ENCODE peak calls at places on chromosomes 7 and 10, in eight cellular contexts. One of them, this sample, is unnamed.

GRCh38 chr7:84452618-84453017 is 258.0 kb upstream of the SEMA3A start:
- DNase-seq in AG10803: no peak
- DNase-seq in H9: no peak
- DNase-seq in nephron progenitor cell: no peak
- DNase-seq in heart right ventricle: no peak
- DNase-seq in GM23338: no peak
- DNase-seq in RWPE2: no peak
- DNase-seq in fibroblast of the aortic adventitia: no peak
- DNase-seq in this sample: no peak

GRCh38 chr7:129779602-129780256 is 168.2 kb downstream of the NRF1 start:
- DNase-seq in AG10803: no peak
- DNase-seq in H9: no peak
- DNase-seq in nephron progenitor cell: peak; percentile 79
- DNase-seq in heart right ventricle: no peak
- DNase-seq in GM23338: peak; percentile 94
- DNase-seq in RWPE2: no peak
- DNase-seq in fibroblast of the aortic adventitia: no peak
- DNase-seq in this sample: peak; percentile 42

GRCh38 chr7:107149863-107150262 is 18.9 kb upstream of the HBP1 start:
- DNase-seq in AG10803: no peak
- DNase-seq in H9: no peak
- DNase-seq in nephron progenitor cell: no peak
- DNase-seq in heart right ventricle: no peak
- DNase-seq in GM23338: no peak
- DNase-seq in RWPE2: no peak
- DNase-seq in fibroblast of the aortic adventitia: no peak
- DNase-seq in this sample: no peak

GRCh38 chr7:2953588-2954407 is 89.9 kb downstream of the CARD11 start:
- DNase-seq in AG10803: no peak
- DNase-seq in H9: no peak
- DNase-seq in nephron progenitor cell: no peak
- DNase-seq in heart right ventricle: no peak
- DNase-seq in GM23338: no peak
- DNase-seq in RWPE2: no peak
- DNase-seq in fibroblast of the aortic adventitia: no peak
- DNase-seq in this sample: no peak

GRCh38 chr7:30321992-30322637 is 37.7 kb downstream of the ZNRF2 start:
- DNase-seq in AG10803: peak; percentile 64
- DNase-seq in H9: no peak
- DNase-seq in nephron progenitor cell: no peak
- DNase-seq in heart right ventricle: peak; percentile 11
- DNase-seq in GM23338: no peak
- DNase-seq in RWPE2: no peak
- DNase-seq in fibroblast of the aortic adventitia: peak; percentile 48
- DNase-seq in this sample: no peak

GRCh38 chr10:75000748-75001321 is 110.6 kb upstream of the SAMD8 start:
- DNase-seq in AG10803: no peak
- DNase-seq in H9: no peak
- DNase-seq in nephron progenitor cell: no peak
- DNase-seq in heart right ventricle: no peak
- DNase-seq in GM23338: no peak
- DNase-seq in RWPE2: no peak
- DNase-seq in fibroblast of the aortic adventitia: no peak
- DNase-seq in this sample: no peak

GRCh38 chr10:128017825-128018224 is 108.4 kb downstream of the MKI67 start:
- DNase-seq in AG10803: no peak
- DNase-seq in H9: no peak
- DNase-seq in nephron progenitor cell: no peak
- DNase-seq in heart right ventricle: no peak
- DNase-seq in GM23338: no peak
- DNase-seq in RWPE2: no peak
- DNase-seq in fibroblast of the aortic adventitia: no peak
- DNase-seq in this sample: no peak

GRCh38 chr10:36888925-36889573 is 236.3 kb upstream of the ANKRD30A start:
- DNase-seq in AG10803: peak; percentile 3
- DNase-seq in H9: peak; percentile 52
- DNase-seq in nephron progenitor cell: peak; percentile 54
- DNase-seq in heart right ventricle: no peak
- DNase-seq in GM23338: peak; percentile 74
- DNase-seq in RWPE2: no peak
- DNase-seq in fibroblast of the aortic adventitia: no peak
- DNase-seq in this sample: no peak

GRCh38 chr7:2864204-2864985 is 20.3 kb upstream of the GNA12 start:
- DNase-seq in AG10803: peak; percentile 31
- DNase-seq in H9: no peak
- DNase-seq in nephron progenitor cell: no peak
- DNase-seq in heart right ventricle: no peak
- DNase-seq in GM23338: no peak
- DNase-seq in RWPE2: no peak
- DNase-seq in fibroblast of the aortic adventitia: no peak
- DNase-seq in this sample: no peak

GRCh38 chr10:31140716-31141115 is 109.1 kb upstream of the ZNF438 start:
- DNase-seq in AG10803: no peak
- DNase-seq in H9: no peak
- DNase-seq in nephron progenitor cell: no peak
- DNase-seq in heart right ventricle: no peak
- DNase-seq in GM23338: no peak
- DNase-seq in RWPE2: no peak
- DNase-seq in fibroblast of the aortic adventitia: no peak
- DNase-seq in this sample: no peak

GRCh38 chr10:74916283-74916682 is 89.9 kb downstream of the KAT6B start:
- DNase-seq in AG10803: no peak
- DNase-seq in H9: no peak
- DNase-seq in nephron progenitor cell: no peak
- DNase-seq in heart right ventricle: no peak
- DNase-seq in GM23338: no peak
- DNase-seq in RWPE2: no peak
- DNase-seq in fibroblast of the aortic adventitia: no peak
- DNase-seq in this sample: no peak

GRCh38 chr7:121360564-121360963 is 31.8 kb downstream of the WNT16 start:
- DNase-seq in AG10803: no peak
- DNase-seq in H9: no peak
- DNase-seq in nephron progenitor cell: no peak
- DNase-seq in heart right ventricle: no peak
- DNase-seq in GM23338: no peak
- DNase-seq in RWPE2: no peak
- DNase-seq in fibroblast of the aortic adventitia: no peak
- DNase-seq in this sample: no peak

GRCh38 chr7:104656467-104656866 is 328.1 kb downstream of the LHFPL3 start:
- DNase-seq in AG10803: peak; percentile 5
- DNase-seq in H9: no peak
- DNase-seq in nephron progenitor cell: no peak
- DNase-seq in heart right ventricle: no peak
- DNase-seq in GM23338: no peak
- DNase-seq in RWPE2: no peak
- DNase-seq in fibroblast of the aortic adventitia: no peak
- DNase-seq in this sample: no peak

DNA sequence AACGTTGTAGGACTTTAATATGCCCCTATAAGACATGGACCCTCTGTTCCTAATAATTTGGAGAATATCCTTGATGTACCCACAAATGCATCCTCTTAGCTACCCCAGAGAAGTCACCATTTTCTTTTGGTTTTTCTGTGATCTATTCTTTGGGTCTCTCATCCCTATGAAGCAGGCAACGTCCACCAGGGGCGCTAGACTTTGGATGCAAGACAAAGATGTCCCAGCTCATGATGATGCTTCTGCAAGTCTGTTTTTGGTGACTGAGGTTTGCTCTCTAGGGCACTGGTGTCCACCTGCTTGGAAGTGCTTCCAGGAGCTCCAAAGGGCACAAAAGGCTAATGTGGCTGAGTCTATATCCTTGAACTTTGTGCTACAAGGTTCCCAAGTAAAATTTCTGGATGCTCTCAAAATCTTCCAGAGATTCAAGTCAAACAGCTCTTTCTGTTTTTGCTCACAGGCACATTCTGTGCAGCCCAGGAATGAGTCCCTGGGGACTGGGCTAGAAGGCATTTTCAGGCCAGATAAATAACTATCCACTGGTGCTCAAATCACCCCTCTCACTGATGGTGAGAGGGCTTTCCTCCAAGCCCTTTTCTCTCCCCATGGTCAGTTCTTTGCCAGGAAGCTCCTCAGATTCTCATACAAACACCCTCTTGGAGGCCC is 166.4 kb downstream of the C7orf25 start:
- DNase-seq in AG10803: peak; percentile 18
- DNase-seq in H9: peak; percentile 63
- DNase-seq in nephron progenitor cell: peak; percentile 42
- DNase-seq in heart right ventricle: peak; percentile 33
- DNase-seq in GM23338: peak; percentile 89
- DNase-seq in RWPE2: no peak
- DNase-seq in fibroblast of the aortic adventitia: peak; percentile 55
- DNase-seq in this sample: no peak
- TF ChIP-seq CTCF in AG10803: peak; percentile 57
- TF ChIP-seq CTCF in H9: peak; percentile 83
- TF ChIP-seq CTCF in nephron progenitor cell: peak; percentile 48
- TF ChIP-seq CTCF in heart right ventricle: peak; percentile 48
- TF ChIP-seq CTCF in GM23338: peak; percentile 94
- TF ChIP-seq CTCF in RWPE2: peak; percentile 67
- TF ChIP-seq CTCF in fibroblast of the aortic adventitia: peak; percentile 55
- TF ChIP-seq CTCF in this sample: no peak

DNA sequence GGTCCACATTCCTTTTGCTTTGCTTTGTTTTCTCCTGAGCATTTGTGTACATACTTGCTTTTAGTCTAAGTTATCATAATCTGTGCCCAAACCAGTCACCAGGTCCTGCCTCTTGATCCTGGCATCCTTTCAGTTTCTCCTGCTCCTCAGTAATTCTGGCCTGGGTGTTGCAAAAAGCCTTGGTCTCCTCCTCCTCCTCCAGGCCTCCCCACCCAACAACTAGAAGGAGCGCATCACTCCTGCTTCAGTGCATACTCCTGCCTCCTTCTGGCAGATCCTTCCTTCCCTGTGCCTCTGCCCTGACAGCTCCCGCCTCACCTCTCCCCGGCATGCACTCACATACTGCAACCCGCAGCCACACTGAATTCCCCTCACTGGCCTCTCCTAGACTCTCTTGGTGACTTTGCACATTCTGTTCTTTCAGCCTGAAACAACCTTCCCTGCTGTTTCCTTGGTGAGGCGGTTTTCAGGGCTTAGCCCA is 2.3 kb downstream of the DENND2A start:
- DNase-seq in AG10803: peak; percentile 87
- DNase-seq in H9: peak; percentile 84
- DNase-seq in nephron progenitor cell: no peak
- DNase-seq in heart right ventricle: no peak
- DNase-seq in GM23338: peak; percentile 69
- DNase-seq in RWPE2: no peak
- DNase-seq in fibroblast of the aortic adventitia: peak; percentile 88
- DNase-seq in this sample: no peak
- TF ChIP-seq CTCF in AG10803: peak; percentile 44
- TF ChIP-seq CTCF in H9: peak; percentile 43
- TF ChIP-seq CTCF in nephron progenitor cell: no peak
- TF ChIP-seq CTCF in heart right ventricle: no peak
- TF ChIP-seq CTCF in GM23338: peak; percentile 23
- TF ChIP-seq CTCF in RWPE2: no peak
- TF ChIP-seq CTCF in fibroblast of the aortic adventitia: peak; percentile 41
- TF ChIP-seq CTCF in this sample: no peak

DNA sequence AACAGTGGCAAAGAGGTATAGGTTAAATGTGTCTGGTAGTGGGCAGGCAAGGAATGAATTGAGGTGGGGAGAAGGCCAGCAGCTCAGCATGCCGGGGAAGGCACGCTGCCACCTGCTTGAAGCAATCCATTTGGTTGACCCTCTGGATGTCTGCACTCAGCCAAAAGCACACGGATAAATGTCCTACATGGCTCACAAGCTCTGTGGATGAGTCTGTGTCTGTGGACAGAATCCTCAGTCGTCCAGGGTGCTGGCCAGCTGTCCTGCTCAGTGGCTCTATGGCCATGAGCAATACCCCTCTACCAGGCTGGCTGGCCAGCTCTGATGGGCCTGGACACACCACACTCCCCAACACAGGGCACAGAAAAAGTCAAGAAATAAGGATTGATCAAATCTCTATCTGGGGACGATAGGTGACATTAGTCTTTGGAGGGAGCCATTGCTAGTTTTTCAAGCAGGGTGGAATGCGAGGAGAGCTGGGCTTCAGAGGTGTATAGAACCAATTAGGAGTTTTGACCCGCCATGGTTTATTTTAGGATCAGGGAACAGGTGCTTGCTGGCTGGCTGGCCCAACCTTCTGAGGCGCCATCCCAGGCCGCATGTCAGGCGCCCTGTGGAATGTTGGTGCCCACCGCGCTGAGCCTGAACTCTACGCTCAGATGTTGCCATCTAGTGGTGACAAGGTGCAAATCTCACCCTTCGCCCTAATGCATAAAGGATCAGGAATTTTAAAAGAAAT is 493.4 kb downstream of the TNS3 start:
- DNase-seq in AG10803: peak; percentile 71
- DNase-seq in H9: peak; percentile 69
- DNase-seq in nephron progenitor cell: peak; percentile 69
- DNase-seq in heart right ventricle: peak; percentile 65
- DNase-seq in GM23338: peak; percentile 86
- DNase-seq in RWPE2: no peak
- DNase-seq in fibroblast of the aortic adventitia: peak; percentile 78
- DNase-seq in this sample: no peak
- TF ChIP-seq CTCF in AG10803: peak; percentile 85
- TF ChIP-seq CTCF in H9: peak; percentile 93
- TF ChIP-seq CTCF in nephron progenitor cell: peak; percentile 86
- TF ChIP-seq CTCF in heart right ventricle: peak; percentile 94
- TF ChIP-seq CTCF in GM23338: peak; percentile 88
- TF ChIP-seq CTCF in RWPE2: peak; percentile 93
- TF ChIP-seq CTCF in fibroblast of the aortic adventitia: peak; percentile 86
- TF ChIP-seq CTCF in this sample: peak; percentile 79

DNA sequence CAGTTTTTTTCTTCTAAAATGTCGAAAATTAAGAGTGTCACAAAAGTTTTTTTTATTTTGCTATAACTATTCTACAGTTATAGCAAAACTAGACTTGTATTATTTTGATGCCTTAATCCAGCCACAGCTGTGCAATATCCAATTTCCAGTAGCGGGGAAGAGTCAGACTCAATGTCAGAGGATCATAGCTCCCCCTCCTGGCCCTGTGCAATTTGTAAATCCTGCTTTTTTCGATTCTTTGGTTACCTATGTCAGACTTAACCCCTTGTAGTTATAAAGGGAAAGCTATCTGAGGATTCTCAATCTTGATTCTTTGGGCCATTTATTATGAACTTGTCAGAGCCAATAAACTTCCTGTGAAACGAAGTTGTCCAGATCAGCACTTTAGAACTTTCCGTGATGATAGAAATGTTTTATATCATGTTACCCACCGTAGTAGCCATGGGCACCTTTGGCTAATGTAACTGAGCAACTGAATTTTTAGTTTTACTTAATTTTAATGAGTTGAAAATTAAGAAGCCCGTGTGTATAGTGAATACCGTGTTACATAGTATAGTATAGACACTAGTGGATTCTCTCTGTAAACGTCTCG is 87.7 kb upstream of the PRKCQ start:
- DNase-seq in AG10803: peak; percentile 24
- DNase-seq in H9: peak; percentile 38
- DNase-seq in nephron progenitor cell: peak; percentile 35
- DNase-seq in heart right ventricle: peak; percentile 13
- DNase-seq in GM23338: peak; percentile 75
- DNase-seq in RWPE2: no peak
- DNase-seq in fibroblast of the aortic adventitia: peak; percentile 38
- DNase-seq in this sample: no peak
- TF ChIP-seq CTCF in AG10803: peak; percentile 67
- TF ChIP-seq CTCF in H9: peak; percentile 84
- TF ChIP-seq CTCF in nephron progenitor cell: peak; percentile 61
- TF ChIP-seq CTCF in heart right ventricle: peak; percentile 44
- TF ChIP-seq CTCF in GM23338: peak; percentile 92
- TF ChIP-seq CTCF in RWPE2: peak; percentile 82
- TF ChIP-seq CTCF in fibroblast of the aortic adventitia: peak; percentile 50
- TF ChIP-seq CTCF in this sample: no peak